ENCODE peak calls at places on chromosomes 7 and 10, in ten cellular contexts. E is adrenal gland; A is heart right ventricle; B is T-helper 17 cell; X is OCI-LY7; Z is CD8-positive, alpha-beta memory T cell; R is body of pancreas; H is tibial artery; W is AG04450; P is psoas muscle. M is an unnamed sample. For H3K9me3, the result is how much of the 10 kb centered on the place peaks cover.

GRCh38 chr7:143934526-143935340 is at the start of gene OR2F2:
- DNase-seq in E (no peak), A (no peak), B (no peak), X (no peak), Z (no peak), R (no peak), H (no peak), W (peak), P (no peak), M (no peak)

GRCh38 chr7:46391215-46391614 is 470.1 kb upstream of the IGFBP3 start:
- DNase-seq in E (no peak), A (no peak), B (no peak), X (no peak), Z (no peak), R (no peak), H (no peak), W (no peak), P (no peak), M (no peak)

GRCh38 chr7:155914341-155914740 is 102.1 kb upstream of the SHH start:
- DNase-seq in E (no peak), A (no peak), B (no peak), X (no peak), Z (no peak), R (no peak), H (no peak), W (no peak), P (no peak), M (no peak)

GRCh38 chr7:30918676-30919075 is 7.0 kb downstream of the AQP1 start:
- DNase-seq in E (no peak), A (no peak), B (no peak), X (no peak), Z (no peak), R (peak), H (peak), W (no peak), P (peak), M (no peak)

GRCh38 chr10:14738011-14738510 is 36.6 kb downstream of the FAM107B start:
- DNase-seq in E (no peak), A (no peak), B (no peak), X (no peak), Z (no peak), R (no peak), H (no peak), W (no peak), P (no peak), M (no peak)

GRCh38 chr7:45661302-45661995 is 87.3 kb downstream of the ADCY1 start:
- DNase-seq in E (peak), A (no peak), B (no peak), X (no peak), Z (no peak), R (no peak), H (no peak), W (no peak), P (no peak), M (peak)

GRCh38 chr10:80382989-80383388 is 25.4 kb upstream of the PRXL2A start:
- DNase-seq in E (peak), A (peak), B (peak), X (peak), Z (peak), R (peak), H (no peak), W (no peak), P (no peak), M (peak)

GRCh38 chr7:132430863-132431822 is 145.1 kb downstream of the PLXNA4 start:
- DNase-seq in E (peak), A (peak), B (no peak), X (no peak), Z (peak), R (no peak), H (no peak), W (peak), P (no peak), M (no peak)

GRCh38 chr7:16695621-16696237 is 49.7 kb downstream of the BZW2 start:
- DNase-seq in E (peak), A (peak), B (no peak), X (peak), Z (no peak), R (peak), H (no peak), W (peak), P (no peak), M (peak)

GRCh38 chr10:126057494-126057893 is 161.1 kb downstream of the FANK1 start:
- DNase-seq in E (no peak), A (no peak), B (no peak), X (no peak), Z (no peak), R (no peak), H (no peak), W (no peak), P (no peak), M (no peak)

GRCh38 chr7:36440880-36441279 is 51.2 kb downstream of the ANLN start:
- DNase-seq in E (no peak), A (no peak), B (no peak), X (no peak), Z (no peak), R (no peak), H (no peak), W (no peak), P (no peak), M (no peak)

GRCh38 chr7:45193868-45194267 is 36.3 kb downstream of the RAMP3 start:
- DNase-seq in E (no peak), A (no peak), B (no peak), X (no peak), Z (no peak), R (no peak), H (no peak), W (no peak), P (peak), M (no peak)

DNA sequence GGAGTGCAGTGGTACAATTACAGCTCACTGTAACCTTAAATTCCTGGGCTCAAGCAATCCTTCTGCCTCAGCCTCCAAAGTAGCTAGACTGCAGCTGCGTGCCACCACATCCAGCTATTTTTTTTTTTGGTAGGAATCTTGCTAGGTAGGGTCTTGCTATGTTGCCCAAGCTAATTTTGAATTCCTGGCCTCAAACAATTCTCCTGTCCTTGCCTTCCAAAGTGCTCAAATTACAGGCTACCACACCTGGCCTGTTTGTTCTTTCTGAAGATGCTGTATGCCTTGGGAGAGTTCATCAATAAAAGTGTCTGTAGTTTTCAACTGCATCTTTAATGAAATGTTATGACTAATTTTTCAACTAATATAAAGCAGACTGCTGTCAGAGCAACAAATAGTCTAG is 452 bp downstream of the SAMD9 start:
- DNase-seq in E (no peak), A (no peak), B (no peak), X (no peak), Z (no peak), R (no peak), H (no peak), W (no peak), P (no peak), M (no peak)
- H3K9me3 ChIP-seq in E (under half), A (under half), B (under half), X (under half), Z (under half), R (under half), H (under half), W (under half), P (under half), M (under half)

GRCh38 chr7:40948239-40948638 is 754.7 kb downstream of the INHBA start:
- DNase-seq in E (no peak), A (no peak), B (no peak), X (no peak), Z (no peak), R (no peak), H (no peak), W (no peak), P (no peak), M (no peak)
- H3K9me3 ChIP-seq in E (under half), A (under half), B (under half), X (under half), Z (under half), R (under half), H (under half), W (under half), P (under half), M (under half)

GRCh38 chr7:64046041-64046389 is 781 bp downstream of the ZNF727 start:
- DNase-seq in E (no peak), A (no peak), B (no peak), X (no peak), Z (no peak), R (no peak), H (no peak), W (no peak), P (no peak), M (no peak)

DNA sequence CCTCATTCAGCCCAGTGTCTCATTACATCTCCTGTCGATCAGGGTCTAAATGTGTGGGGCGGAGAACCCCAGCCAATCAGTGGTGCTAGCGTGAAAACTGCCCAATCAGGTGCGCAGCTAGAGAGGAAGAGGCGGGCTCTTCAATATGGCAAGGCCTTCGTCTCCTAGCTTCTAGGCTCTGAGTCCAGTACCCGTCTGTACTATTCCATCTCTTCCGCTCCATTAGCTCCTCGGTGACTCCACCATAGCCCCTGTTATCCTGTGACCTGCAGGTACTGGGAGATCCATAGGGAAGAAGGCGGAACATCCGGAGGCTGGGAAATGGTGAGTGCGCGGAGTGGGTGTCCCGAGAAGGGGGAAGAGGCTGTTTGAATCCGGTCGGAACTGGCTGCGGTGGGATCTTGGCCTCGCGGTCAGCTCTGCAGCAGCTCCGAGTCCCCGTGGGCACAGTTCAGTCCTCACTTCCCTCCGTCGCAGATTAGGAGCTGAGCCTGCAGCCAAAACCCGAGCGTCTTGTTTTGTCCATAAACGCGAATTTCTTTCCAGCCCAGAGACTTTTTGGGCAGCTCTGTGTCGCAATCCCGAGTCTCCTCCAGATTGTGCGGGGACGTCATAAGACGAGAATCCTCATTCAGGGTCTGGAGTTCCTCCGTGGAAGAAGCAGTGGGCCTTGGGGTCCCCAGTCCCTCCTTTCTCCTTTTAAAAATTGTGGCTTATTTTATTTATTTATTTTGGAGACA is at the start of gene ZNF727:
- DNase-seq in E (peak), A (peak), B (no peak), X (no peak), Z (no peak), R (peak), H (peak), W (no peak), P (peak), M (peak)
- H3K9me3 ChIP-seq in E (under half), A (half or more), B (under half), X (under half), Z (under half), R (under half), H (under half), W (under half), P (under half), M (under half)

GRCh38 chr10:569961-570630 is 119.4 kb downstream of the DIP2C start:
- DNase-seq in E (no peak), A (no peak), B (no peak), X (no peak), Z (no peak), R (no peak), H (no peak), W (no peak), P (no peak), M (no peak)

GRCh38 chr10:570631-571565 is 118.6 kb downstream of the DIP2C start:
- DNase-seq in E (no peak), A (no peak), B (no peak), X (no peak), Z (no peak), R (no peak), H (no peak), W (no peak), P (no peak), M (no peak)

GRCh38 chr10:567869-568268 is 121.6 kb downstream of the DIP2C start:
- DNase-seq in E (no peak), A (no peak), B (no peak), X (no peak), Z (no peak), R (no peak), H (no peak), W (no peak), P (no peak), M (no peak)

GRCh38 chr10:566241-566885 is 123.1 kb downstream of the DIP2C start:
- DNase-seq in E (no peak), A (no peak), B (no peak), X (no peak), Z (no peak), R (no peak), H (no peak), W (no peak), P (no peak), M (no peak)

GRCh38 chr10:568848-569247 is 120.6 kb downstream of the DIP2C start:
- DNase-seq in E (no peak), A (no peak), B (no peak), X (no peak), Z (no peak), R (no peak), H (no peak), W (no peak), P (no peak), M (no peak)
- H3K9me3 ChIP-seq in E (under half), A (under half), B (under half), X (under half), Z (under half), R (under half), H (under half), W (under half), P (under half), M (under half)

M was measured in prostate gland.